ENCODE peak calls at places on chromosomes 5 and 9, in ten cellular contexts. V is A549, N is sigmoid colon, E is ovary, H is stomach, K is GM12878, M is tibial nerve, A is HepG2, L is K562, D is upper lobe of left lung. P is an unnamed sample.

GRCh38 chr9:75712690-75713089 is 177.8 kb upstream of the PCSK5 start:
- DNase-seq in V (no peak), E (no peak), L (no peak), N (no peak), M (no peak), H (no peak), K (no peak), D (no peak), A (no peak), P (no peak)

GRCh38 chr9:94210616-94211603 is 48.2 kb upstream of the ZNF169 start:
- DNase-seq in N (no peak), H (no peak), E (no peak), D (no peak), M (no peak), V (no peak), K (no peak), L (no peak), A (no peak), P (no peak)

GRCh38 chr9:38443597-38443996 is 19.3 kb upstream of the IGFBPL1 start:
- DNase-seq in V (no peak), K (no peak), H (no peak), E (no peak), N (no peak), A (no peak), L (no peak), M (no peak), D (no peak), P (no peak)

GRCh38 chr9:124621371-124622328 is 114.5 kb upstream of the NR5A1 start:
- DNase-seq in D (no peak), L (no peak), A (no peak), M (no peak), V (no peak), K (peak; percentile 94), E (no peak), N (no peak), H (no peak), P (no peak)

GRCh38 chr9:138103824-138104206 is 226.2 kb downstream of the CACNA1B start:
- DNase-seq in E (no peak), K (no peak), L (no peak), N (peak; percentile 57), M (no peak), A (no peak), V (no peak), D (peak; percentile 55), H (no peak), P (no peak)

GRCh38 chr5:82911902-82912301 is 165.3 kb downstream of the TMEM167A start:
- DNase-seq in L (no peak), E (no peak), N (no peak), M (no peak), K (no peak), A (no peak), H (no peak), V (no peak), D (no peak), P (no peak)

GRCh38 chr5:126339215-126339805 is 83.9 kb upstream of the GRAMD2B start:
- DNase-seq in A (peak; percentile 61), V (peak; percentile 38), N (no peak), E (no peak), K (no peak), L (peak; percentile 58), H (no peak), M (peak; percentile 87), D (no peak), P (peak; percentile 38)

GRCh38 chr5:61184708-61185107 is 22.4 kb upstream of the SMIM15 start:
- DNase-seq in M (no peak), V (no peak), A (no peak), D (no peak), H (no peak), N (no peak), K (no peak), L (no peak), E (no peak), P (no peak)

GRCh38 chr5:171596391-171596878 is 177.0 kb downstream of the FGF18 start:
- DNase-seq in D (peak; percentile 88), E (peak; percentile 55), K (no peak), M (no peak), A (no peak), L (no peak), V (no peak), N (no peak), H (no peak), P (no peak)

GRCh38 chr9:7103382-7104170 is 345.8 kb downstream of the KDM4C start:
- DNase-seq in A (no peak), E (no peak), H (no peak), K (no peak), V (no peak), M (no peak), D (no peak), L (no peak), N (no peak), P (no peak)

GRCh38 chr5:113902917-113903681 is 389.6 kb downstream of the YTHDC2 start:
- DNase-seq in H (no peak), E (no peak), M (no peak), N (no peak), A (no peak), K (no peak), V (no peak), L (no peak), D (no peak), P (no peak)

GRCh38 chr9:13705356-13705755 is 425.9 kb upstream of the MPDZ start:
- DNase-seq in A (no peak), K (no peak), D (no peak), H (no peak), L (no peak), M (no peak), N (no peak), V (no peak), E (no peak), P (no peak)

GRCh38 chr5:116669261-116670049 is 94.8 kb upstream of the SEMA6A start:
- DNase-seq in H (no peak), D (no peak), K (no peak), L (no peak), A (no peak), N (no peak), V (no peak), M (no peak), E (no peak), P (no peak)

DNA sequence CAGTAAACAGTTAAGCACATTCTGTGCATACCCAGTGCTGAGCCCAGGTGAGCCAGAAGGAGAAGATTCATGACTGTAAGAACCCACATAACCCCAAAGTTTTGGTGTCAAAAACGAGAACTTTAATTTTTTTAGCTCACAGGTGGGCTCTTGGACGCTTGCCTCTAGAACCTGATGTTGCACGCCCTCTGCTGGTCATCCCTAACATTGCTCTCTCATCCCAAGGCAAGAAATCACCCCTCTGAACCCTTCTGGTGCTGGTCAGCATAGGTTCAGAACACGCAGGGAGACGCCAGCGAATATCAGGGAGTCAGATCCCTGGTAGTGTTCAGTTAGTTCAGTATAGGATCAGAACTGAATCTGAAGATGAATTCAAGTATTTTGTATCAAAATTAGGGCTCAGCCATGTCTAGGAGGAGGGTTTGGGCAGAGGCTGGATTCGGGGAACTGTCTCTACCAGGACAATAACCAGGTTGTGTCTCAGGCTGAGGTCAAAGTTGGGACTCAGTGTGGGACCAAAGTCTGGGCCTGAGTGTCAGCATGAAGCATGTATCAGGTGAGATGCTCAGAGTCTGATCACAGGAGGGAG is 4.1 kb upstream of the DNAJB5 start:
- DNase-seq in A (peak; percentile 57), E (no peak), D (no peak), L (peak; percentile 41), V (peak; percentile 45), H (peak; percentile 62), M (peak; percentile 73), K (no peak), N (no peak), P (peak; percentile 71)
- TF ChIP-seq EP300 in A (no peak), E (no peak), D (no peak), L (no peak), V (no peak), H (no peak), M (no peak), K (no peak), N (no peak), P (no peak)

DNA sequence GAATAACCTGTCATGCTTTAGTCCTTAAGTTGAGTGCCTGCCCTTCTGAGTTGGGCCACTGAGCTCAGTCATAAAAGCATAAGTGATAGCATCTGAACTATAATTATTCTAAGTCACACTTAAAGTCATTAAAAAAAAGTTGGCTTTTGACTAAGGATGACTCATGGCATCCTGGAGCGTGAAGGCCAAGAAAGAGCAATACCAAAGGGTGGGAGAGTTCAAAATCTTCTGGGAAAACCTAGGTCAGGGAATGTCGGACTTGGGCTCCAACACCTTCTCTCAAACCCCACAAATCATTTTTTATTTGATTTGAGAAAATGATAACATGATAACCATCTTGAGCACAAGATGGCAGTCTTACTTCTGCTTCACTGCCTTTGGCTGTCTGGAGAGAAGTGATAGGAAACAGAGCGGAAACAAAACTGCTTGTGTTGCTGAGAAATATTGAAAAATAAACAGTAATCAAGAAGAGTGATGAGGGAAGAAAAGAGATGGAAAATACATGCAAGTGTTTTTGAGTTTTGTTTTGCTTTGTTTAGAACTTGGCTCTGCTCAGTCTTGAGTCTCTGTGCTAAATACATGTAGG is 16.9 kb upstream of the NTRK2 start:
- DNase-seq in V (no peak), D (no peak), L (no peak), M (no peak), K (no peak), H (no peak), N (no peak), E (no peak), A (no peak), P (no peak)
- TF ChIP-seq CTCF in V (no peak), D (no peak), L (no peak), M (no peak), K (no peak), H (no peak), N (no peak), E (no peak), A (no peak), P (no peak)

GRCh38 chr5:139215176-139215975 is 17.2 kb upstream of the SIL1 start:
- DNase-seq in L (no peak), N (no peak), K (no peak), A (no peak), M (no peak), D (no peak), H (no peak), V (no peak), E (no peak), P (no peak)
- H3K4me3 ChIP-seq in L (no peak overlapping the region), N (no peak overlapping the region), K (no peak overlapping the region), A (no peak overlapping the region), M (no peak overlapping the region), D (no peak overlapping the region), H (no peak overlapping the region), V (no peak overlapping the region), E (no peak overlapping the region), P (no peak overlapping the region)

DNA sequence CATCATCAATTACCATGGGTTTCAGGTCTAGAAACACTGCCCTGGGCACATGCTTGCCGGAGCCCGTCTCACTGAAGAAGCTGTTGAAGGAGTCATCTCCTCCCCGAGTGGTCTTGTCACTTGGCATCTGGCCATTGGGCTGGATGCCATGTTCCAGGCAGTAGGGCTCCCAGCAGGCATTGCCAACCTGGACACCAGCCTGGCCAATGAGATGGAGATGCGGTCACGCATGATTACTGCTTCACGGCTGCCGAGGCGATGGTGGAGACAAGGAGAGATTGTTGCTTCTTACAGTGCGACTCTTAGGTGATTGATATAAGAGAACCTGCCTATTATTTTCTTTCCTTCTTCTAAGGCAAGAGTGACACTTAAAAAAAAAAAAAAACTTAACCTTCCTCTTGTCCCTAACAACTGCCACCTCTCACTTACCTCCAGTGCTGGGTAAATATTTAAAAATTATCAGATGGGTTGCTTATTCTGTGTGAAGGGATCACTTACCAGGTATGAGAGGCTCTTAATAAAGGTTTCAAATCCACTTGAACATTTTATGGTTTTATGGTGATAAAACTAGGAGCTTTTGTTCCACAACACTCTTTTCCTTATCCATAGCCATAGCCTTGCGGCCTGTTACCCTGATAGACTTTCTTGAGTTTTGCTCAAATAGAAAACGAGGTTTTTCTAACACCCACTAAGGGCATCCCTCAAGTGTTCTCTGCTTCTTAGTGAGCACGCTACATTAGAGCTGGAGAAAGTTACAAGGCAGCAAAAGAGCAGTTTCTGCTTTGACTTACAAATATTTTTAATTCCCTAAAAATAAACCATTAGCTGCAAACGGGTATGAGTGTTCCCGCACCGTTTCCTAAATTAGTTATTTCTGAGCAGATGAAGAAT is 41.2 kb downstream of the NIM1K start:
- DNase-seq in L (no peak), E (no peak), H (no peak), M (no peak), V (no peak), N (no peak), D (no peak), K (no peak), A (no peak), P (no peak)
- TF ChIP-seq EP300 in L (no peak), E (no peak), H (no peak), M (no peak), V (no peak), N (no peak), D (peak; percentile 51), K (no peak), A (no peak), P (no peak)